ENCODE peak calls at places on chromosomes 4 and X, in ten cellular contexts. Q, O, F, Z, T, Y, N, S, A and W are unnamed samples.

GRCh38 chr4:99966692-99967091 is 16.6 kb upstream of the H2AZ1 start:
- DNase-seq in A (no peak), Z (no peak), Q (no peak), Y (no peak), F (no peak), O (no peak), N (no peak), T (no peak), S (peak; percentile 54), W (no peak)

GRCh38 chr4:88697113-88697512 is 516 bp downstream of the NAP1L5 start:
- DNase-seq in F (no peak), O (no peak), N (no peak), Z (peak; percentile 19), Q (no peak), T (peak; percentile 19), S (no peak), Y (no peak), A (peak; percentile 24), W (no peak)

GRCh38 chr4:74005528-74005927 is 7.1 kb upstream of the CXCL5 start:
- DNase-seq in Z (no peak), O (no peak), Q (no peak), N (no peak), S (no peak), A (no peak), T (no peak), F (no peak), Y (peak; percentile 18), W (no peak)

GRCh38 chr4:87078987-87079469 is 141.4 kb downstream of the KLHL8 start:
- DNase-seq in Q (no peak), S (peak; percentile 85), F (no peak), Y (no peak), N (no peak), O (no peak), A (no peak), Z (no peak), T (no peak), W (no peak)

GRCh38 chr4:98945297-98945850 is 16.4 kb upstream of the EIF4E start:
- DNase-seq in S (peak; percentile 41), N (no peak), Z (no peak), A (no peak), Q (no peak), T (no peak), F (no peak), Y (no peak), O (no peak), W (no peak)

GRCh38 chr4:55635760-55636621 is at the start of gene NMU:
- DNase-seq in S (no peak), Y (peak; percentile 60), A (no peak), F (peak; percentile 63), O (peak; percentile 35), N (peak; percentile 74), Q (peak; percentile 65), T (no peak), Z (no peak), W (peak; percentile 68)

GRCh38 chrX:124030520-124030919 is 69.0 kb downstream of the STAG2 start:
- DNase-seq in F (no peak), Z (no peak), N (no peak), O (no peak), S (no peak), Q (no peak), A (no peak), Y (no peak), T (no peak), W (no peak)

GRCh38 chr4:125070869-125071268 is 243.9 kb upstream of the FAT4 start:
- DNase-seq in A (no peak), N (peak; percentile 4), Z (no peak), T (no peak), O (no peak), Q (peak; percentile 28), S (no peak), Y (no peak), F (peak; percentile 9), W (no peak)

GRCh38 chrX:108091878-108092291 is 307 bp downstream of the ATG4A start:
- DNase-seq in S (no peak), F (peak; percentile 8), Z (no peak), T (no peak), Y (peak; percentile 40), Q (no peak), N (peak; percentile 46), A (peak; percentile 28), O (no peak), W (no peak)

GRCh38 chr4:99642725-99643489 is 14.7 kb downstream of the C4orf54 start:
- DNase-seq in T (peak; percentile 48), N (no peak), Z (no peak), S (no peak), A (no peak), F (no peak), Q (no peak), O (no peak), Y (no peak), W (no peak)

GRCh38 chrX:149903889-149904748 is 23.1 kb downstream of the MAGEA8 start:
- DNase-seq in S (peak; percentile 42), Q (no peak), N (no peak), Z (no peak), A (no peak), O (no peak), T (no peak), Y (no peak), F (no peak), W (no peak)

GRCh38 chrX:53281321-53281822 is at the start of gene IQSEC2:
- DNase-seq in Z (no peak), N (peak; percentile 62), S (peak; percentile 83), Y (peak; percentile 85), T (peak; percentile 58), A (peak; percentile 14), O (peak; percentile 59), Q (no peak), F (peak; percentile 5), W (peak; percentile 83)

GRCh38 chr4:53105313-53105712 is 243.2 kb downstream of the RASL11B start:
- DNase-seq in Q (no peak), N (no peak), T (no peak), F (no peak), Y (no peak), Z (no peak), S (no peak), A (no peak), O (no peak), W (no peak)

GRCh38 chrX:119093991-119094741 is 21.4 kb downstream of the CT47C1 start:
- DNase-seq in F (no peak), T (no peak), Q (no peak), Z (no peak), S (no peak), Y (peak; percentile 3), O (no peak), A (no peak), N (no peak), W (no peak)

GRCh38 chr4:66636321-66636720 is 909.0 kb downstream of the CENPC start:
- DNase-seq in O (no peak), Y (no peak), N (no peak), Q (no peak), F (no peak), Z (no peak), T (no peak), S (no peak), A (no peak), W (no peak)

GRCh38 chr4:19309365-19309764 is 942.3 kb upstream of the SLIT2 start:
- DNase-seq in O (no peak), Y (no peak), Z (no peak), F (peak; percentile 36), N (peak; percentile 8), A (no peak), S (peak; percentile 86), Q (no peak), T (no peak), W (no peak)

GRCh38 chrX:134695999-134696398 is 37.7 kb upstream of the PLAC1 start:
- DNase-seq in Q (no peak), Y (no peak), T (no peak), S (no peak), N (no peak), F (no peak), O (no peak), Z (no peak), A (no peak), W (no peak)

GRCh38 chr4:9762823-9763475 is 18.5 kb upstream of the DRD5 start:
- DNase-seq in N (peak; percentile 73), F (peak; percentile 77), T (no peak), S (peak; percentile 93), Q (peak; percentile 51), Z (no peak), O (peak; percentile 47), A (no peak), Y (peak; percentile 47), W (peak; percentile 85)

GRCh38 chrX:68942141-68942540 is 113.3 kb downstream of the EFNB1 start:
- DNase-seq in F (peak; percentile 9), N (no peak), Q (no peak), O (no peak), T (no peak), S (no peak), Z (no peak), A (no peak), Y (no peak), W (peak; percentile 43)

GRCh38 chr4:54971474-54971950 is 153.9 kb downstream of the KDR start:
- DNase-seq in S (peak; percentile 77), Q (no peak), O (peak; percentile 3), T (no peak), Y (peak; percentile 15), A (no peak), Z (no peak), F (peak; percentile 16), N (peak; percentile 43), W (no peak)

GRCh38 chr4:53633608-53634007 is 42.3 kb upstream of the LNX1 start:
- DNase-seq in Q (no peak), O (no peak), S (peak; percentile 39), T (no peak), Y (no peak), A (no peak), F (no peak), Z (no peak), N (no peak), W (no peak)

GRCh38 chr4:28354874-28355273 is 1494.2 kb downstream of the STIM2 start:
- DNase-seq in O (no peak), A (no peak), N (no peak), Q (no peak), T (no peak), Y (no peak), S (no peak), F (peak; percentile 21), Z (no peak), W (no peak)

GRCh38 chrX:38770152-38770551 is 31.1 kb upstream of the MID1IP1 start:
- DNase-seq in O (no peak), F (no peak), N (no peak), Y (no peak), S (no peak), Z (no peak), Q (no peak), T (no peak), A (no peak), W (peak; percentile 53)